ENCODE peak calls at places on chromosomes 11 and 22, in six cellular contexts. M is PC-9, W is Peyer's patch, R is thoracic aorta, C is A549, D is transverse colon. X is an unnamed sample.

GRCh38 chr11:27279491-27279890 is 83.5 kb downstream of the CCDC34 start:
- DNase-seq in M (no peak), W (no peak), R (no peak), C (no peak), D (no peak), X (peak; percentile 70)

GRCh38 chr11:59944761-59945160 is 6.5 kb downstream of the OOSP1 start:
- DNase-seq in M (no peak), W (no peak), R (no peak), C (no peak), D (no peak), X (no peak)

GRCh38 chr11:2166091-2166851 is 5.3 kb upstream of the INS start:
- DNase-seq in M (no peak), W (no peak), R (no peak), C (peak; percentile 42), D (no peak), X (no peak)

GRCh38 chr11:97460091-97460490 is 1070.3 kb downstream of the JRKL start:
- DNase-seq in M (no peak), W (no peak), R (no peak), C (no peak), D (no peak), X (no peak)

GRCh38 chr22:20530368-20531153 is 23.2 kb downstream of the MED15 start:
- DNase-seq in M (peak; percentile 82), W (no peak), R (no peak), C (peak; percentile 66), D (peak; percentile 56), X (peak; percentile 83)

GRCh38 chr11:121575250-121575962 is 122.6 kb upstream of the SORL1-AS1 start:
- DNase-seq in M (no peak), W (peak; percentile 32), R (no peak), C (no peak), D (peak; percentile 41), X (no peak)

GRCh38 chr11:113179181-113179701 is 135.1 kb upstream of the TTC12 start:
- DNase-seq in M (no peak), W (no peak), R (no peak), C (no peak), D (no peak), X (no peak)

GRCh38 chr11:15944460-15944859 is 411.9 kb downstream of the SOX6 start:
- DNase-seq in M (no peak), W (no peak), R (no peak), C (no peak), D (peak; percentile 48), X (peak; percentile 25)

GRCh38 chr11:105979997-105980703 is 41.9 kb downstream of the MSANTD4 start:
- DNase-seq in M (no peak), W (no peak), R (no peak), C (no peak), D (no peak), X (no peak)

GRCh38 chr22:30763815-30764686 is 69.4 kb downstream of the OSBP2 start:
- DNase-seq in M (peak; percentile 86), W (no peak), R (no peak), C (peak; percentile 84), D (peak; percentile 45), X (no peak)

GRCh38 chr11:11864803-11865202 is 23.0 kb downstream of the USP47 start:
- DNase-seq in M (no peak), W (no peak), R (no peak), C (no peak), D (no peak), X (no peak)

GRCh38 chr11:128246364-128247234 is 340.8 kb downstream of the ETS1 start:
- DNase-seq in M (no peak), W (no peak), R (no peak), C (no peak), D (no peak), X (no peak)

GRCh38 chr11:64229959-64230208 is 464 bp upstream of the DNAJC4 start:
- DNase-seq in M (no peak), W (no peak), R (no peak), C (no peak), D (no peak), X (no peak)
- H3K4me1 ChIP-seq in M (peaks cover 32% of the 10 kb centered on the region), W (peaks cover 59% of the 10 kb centered on the region), R (peaks cover 73% of the 10 kb centered on the region), C (peaks cover 44% of the 10 kb centered on the region), D (peaks cover 42% of the 10 kb centered on the region), X (peaks cover 50% of the 10 kb centered on the region)

GRCh38 chr11:62857541-62857982 is 18.2 kb upstream of the WDR74 start:
- DNase-seq in M (peak; percentile 79), W (no peak), R (no peak), C (no peak), D (no peak), X (no peak)
- H3K4me3 ChIP-seq in M (peak overlapping the region; percentile 97), W (no peak overlapping the region), R (no peak overlapping the region), C (peak overlapping the region; percentile 80), D (no peak overlapping the region), X (no peak overlapping the region)

DNA sequence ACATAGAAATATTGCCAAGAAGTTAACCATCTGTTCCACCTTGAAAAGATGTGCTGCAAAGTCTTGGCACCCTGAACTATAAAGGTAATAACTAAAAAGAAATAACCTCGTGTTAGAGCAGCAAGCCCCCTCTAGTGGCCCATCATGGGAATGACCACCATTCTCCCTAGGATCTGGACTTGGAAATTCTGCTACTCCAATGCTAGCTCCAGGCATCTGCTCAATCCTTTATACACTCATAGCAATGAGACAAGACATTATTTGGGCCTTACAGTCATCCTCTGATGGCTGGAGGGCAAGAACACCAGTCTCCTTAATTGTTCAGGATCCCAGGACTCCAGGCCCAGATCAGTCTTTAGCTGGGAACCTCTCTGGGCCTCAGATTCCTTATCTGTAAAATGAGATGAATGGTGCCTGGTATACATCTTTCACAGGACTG is 76.0 kb downstream of the CWC15 start:
- DNase-seq in M (no peak), W (no peak), R (no peak), C (peak; percentile 42), D (peak; percentile 47), X (no peak)
- H3K27ac ChIP-seq in M (no peak overlapping the region), W (no peak overlapping the region), R (no peak overlapping the region), C (no peak overlapping the region), D (no peak overlapping the region), X (no peak overlapping the region)

DNA sequence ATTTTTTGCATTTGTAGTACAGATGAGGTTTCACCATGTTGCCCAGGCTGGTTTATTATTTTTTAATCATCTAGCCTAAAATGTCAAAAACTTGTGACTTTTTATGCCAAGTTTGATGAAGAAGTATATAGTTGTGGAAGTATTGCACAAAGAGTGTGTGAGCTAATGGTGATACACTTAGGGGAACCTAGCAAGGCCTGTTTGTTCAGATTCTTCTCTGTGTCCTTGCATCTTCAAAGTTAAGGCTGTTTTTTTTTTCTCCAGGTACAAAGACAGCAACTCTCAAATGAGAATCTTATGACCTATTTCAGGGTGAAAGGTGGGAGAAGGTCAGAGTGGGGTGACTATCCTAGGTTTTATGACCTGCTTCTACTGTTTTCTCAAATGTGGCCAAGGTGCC is 7.3 kb downstream of the SLCO2B1 start:
- DNase-seq in M (no peak), W (no peak), R (no peak), C (no peak), D (no peak), X (no peak)
- H3K4me1 ChIP-seq in M (no peaks in the 10 kb centered on the region), W (peaks cover 73% of the 10 kb centered on the region), R (no peaks in the 10 kb centered on the region), C (peaks cover 25% of the 10 kb centered on the region), D (peaks cover 56% of the 10 kb centered on the region), X (peaks cover 42% of the 10 kb centered on the region)

GRCh38 chr11:72676874-72677341 is 2.7 kb upstream of the PDE2A start:
- DNase-seq in M (no peak), W (peak; percentile 36), R (no peak), C (peak; percentile 32), D (peak; percentile 37), X (peak; percentile 44)
- H3K4me3 ChIP-seq in M (no peak overlapping the region), W (no peak overlapping the region), R (no peak overlapping the region), C (no peak overlapping the region), D (no peak overlapping the region), X (no peak overlapping the region)

GRCh38 chr22:45995405-45996101 is 18.6 kb upstream of the WNT7B start:
- DNase-seq in M (no peak), W (no peak), R (no peak), C (no peak), D (no peak), X (no peak)

GRCh38 chr22:45997775-45998637 is 21.0 kb upstream of the WNT7B start:
- DNase-seq in M (no peak), W (no peak), R (no peak), C (no peak), D (no peak), X (no peak)

GRCh38 chr22:45996241-45997076 is 19.5 kb upstream of the WNT7B start:
- DNase-seq in M (no peak), W (peak; percentile 44), R (no peak), C (no peak), D (peak; percentile 48), X (peak; percentile 59)

GRCh38 chr22:45998638-45999378 is 21.8 kb upstream of the WNT7B start:
- DNase-seq in M (no peak), W (no peak), R (no peak), C (no peak), D (no peak), X (no peak)

DNA sequence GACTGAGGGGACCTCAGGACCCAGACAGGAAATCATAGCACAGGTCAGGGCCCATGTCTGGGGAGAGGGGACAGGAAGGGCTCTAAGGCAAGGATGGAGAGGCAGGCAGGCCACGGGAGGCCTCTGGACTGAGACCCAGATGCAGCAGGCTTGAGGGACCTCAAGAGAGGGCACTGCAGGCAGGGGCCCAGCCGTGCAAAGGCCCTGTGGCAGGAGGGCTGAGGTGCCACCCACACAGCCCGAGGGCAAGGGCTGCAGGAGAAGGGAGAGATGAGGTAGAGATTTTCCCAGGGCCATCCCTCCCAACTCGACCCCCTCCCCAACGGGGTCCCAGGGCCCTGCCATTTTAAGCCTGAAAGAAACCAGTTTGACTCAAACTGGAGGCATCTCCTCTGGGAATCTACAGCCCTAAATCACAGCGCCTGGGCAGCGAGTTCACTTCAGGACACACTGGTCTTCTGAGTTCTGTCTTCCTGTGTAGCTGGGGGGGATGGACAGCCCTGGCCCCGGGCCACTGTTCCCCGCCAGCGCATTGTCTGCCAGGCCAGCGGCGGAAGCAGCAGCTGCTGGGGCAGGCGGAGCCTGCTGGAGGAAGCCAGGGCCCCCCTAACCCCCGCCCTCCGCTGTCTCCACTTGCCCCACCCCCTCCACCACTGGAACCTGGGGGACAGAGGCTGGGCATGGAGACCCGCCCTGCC is 20.3 kb upstream of the WNT7B start:
- DNase-seq in M (peak; percentile 69), W (peak; percentile 52), R (no peak), C (no peak), D (peak; percentile 79), X (peak; percentile 95)
- H3K27ac ChIP-seq in M (no peak overlapping the region), W (peak overlapping the region; percentile 83), R (peak overlapping the region; percentile 74), C (no peak overlapping the region), D (peak overlapping the region; percentile 84), X (peak overlapping the region; percentile 63)

GRCh38 chr11:118238947-118239346 is 13.2 kb downstream of the MPZL3 start:
- DNase-seq in M (no peak), W (no peak), R (no peak), C (no peak), D (no peak), X (no peak)
- H3K4me1 ChIP-seq in M (peaks cover 63% of the 10 kb centered on the region), W (peaks cover 19% of the 10 kb centered on the region), R (no peaks in the 10 kb centered on the region), C (no peaks in the 10 kb centered on the region), D (peaks cover 13% of the 10 kb centered on the region), X (no peaks in the 10 kb centered on the region)

GRCh38 chr11:103898065-103898464 is 138.4 kb upstream of the DDI1 start:
- DNase-seq in M (no peak), W (no peak), R (no peak), C (no peak), D (no peak), X (no peak)
- H3K4me3 ChIP-seq in M (no peak overlapping the region), W (no peak overlapping the region), R (no peak overlapping the region), C (no peak overlapping the region), D (no peak overlapping the region), X (no peak overlapping the region)

DNA sequence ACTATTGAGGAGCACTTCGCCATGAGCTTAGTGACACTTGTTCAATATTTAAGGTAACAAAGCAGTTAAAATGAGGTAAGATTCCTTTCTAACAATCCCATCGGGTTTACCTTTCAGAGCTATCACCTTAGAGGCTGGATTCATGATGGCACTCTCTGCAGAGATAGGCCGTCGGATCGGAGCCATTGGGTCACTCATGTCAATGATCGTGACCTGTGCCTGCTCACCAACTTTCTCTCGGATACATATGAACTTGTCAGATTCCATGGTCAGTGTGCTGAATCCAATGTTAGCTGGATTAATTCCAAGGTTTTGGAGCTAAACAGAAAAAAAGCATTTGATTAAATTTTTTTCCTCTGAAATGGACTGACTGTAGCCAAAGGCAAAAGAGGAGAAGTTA is 16.0 kb downstream of the CLTCL1 start:
- DNase-seq in M (no peak), W (no peak), R (no peak), C (no peak), D (no peak), X (no peak)
- H3K27ac ChIP-seq in M (no peak overlapping the region), W (no peak overlapping the region), R (no peak overlapping the region), C (peak overlapping the region; percentile 57), D (no peak overlapping the region), X (no peak overlapping the region)